ENCODE peak calls at places on chromosomes 3 and 15, in five cellular contexts. P is thoracic aorta, Q is astrocyte of the spinal cord, C is lung, X is ovary. L is an unnamed sample.

GRCh38 chr3:179194931-179195330 is 46.8 kb downstream of the PIK3CA start:
- DNase-seq in P (no peak), Q (no peak), C (no peak), X (no peak), L (no peak)

GRCh38 chr15:37046876-37047614 is 53.3 kb downstream of the MEIS2 start:
- DNase-seq in P (no peak), X (no peak), Q (peak), C (no peak), L (no peak)

GRCh38 chr3:117809157-117810081 is 1099.8 kb downstream of the TUSC7 start:
- DNase-seq in Q (no peak), X (no peak), C (no peak), P (no peak), L (no peak)

GRCh38 chr3:129934234-129935123 is 40.0 kb upstream of the TRH start:
- DNase-seq in P (no peak), C (peak), X (peak), Q (peak), L (no peak)

GRCh38 chr3:193942516-193943055 is 193.4 kb upstream of the HES1 start:
- DNase-seq in Q (no peak), P (no peak), X (no peak), C (no peak), L (no peak)

GRCh38 chr15:83206971-83207621 is 527 bp downstream of the HDGFL3 start:
- DNase-seq in P (no peak), C (no peak), Q (peak), X (peak), L (no peak)

GRCh38 chr3:161014997-161015749 is 90.0 kb downstream of the B3GALNT1 start:
- DNase-seq in P (no peak), C (no peak), Q (no peak), X (no peak), L (no peak)

GRCh38 chr3:134874737-134875413 is 79.8 kb downstream of the EPHB1 start:
- DNase-seq in Q (peak), P (no peak), C (no peak), X (no peak), L (peak)

GRCh38 chr3:73786346-73786807 is 161.6 kb upstream of the PDZRN3 start:
- DNase-seq in Q (peak), X (no peak), P (peak), C (no peak), L (no peak)

GRCh38 chr3:148036331-148036881 is 627.2 kb downstream of the ZIC1 start:
- DNase-seq in X (no peak), P (no peak), Q (peak), C (no peak), L (peak)

GRCh38 chr3:197244751-197245150 is 53.7 kb downstream of the DLG1 start:
- DNase-seq in C (no peak), Q (no peak), X (no peak), P (no peak), L (no peak)

GRCh38 chr3:13268961-13269391 is 151.1 kb downstream of the NUP210 start:
- DNase-seq in Q (no peak), C (no peak), X (no peak), P (no peak), L (no peak)

GRCh38 chr3:134446800-134447199 is 39.0 kb downstream of the ANAPC13 start:
- DNase-seq in C (no peak), X (no peak), Q (no peak), P (no peak), L (no peak)

GRCh38 chr15:77742127-77742526 is 109.4 kb upstream of the LINGO1 start:
- DNase-seq in P (no peak), Q (no peak), X (no peak), C (no peak), L (no peak)

GRCh38 chr3:16687206-16687605 is 82.0 kb upstream of the DAZL start:
- DNase-seq in P (no peak), X (no peak), Q (no peak), C (no peak), L (no peak)

GRCh38 chr15:85094685-85095084 is 113.0 kb downstream of the PDE8A start:
- DNase-seq in X (no peak), C (no peak), Q (peak), P (no peak), L (no peak)

GRCh38 chr3:23496165-23496564 is 293.0 kb downstream of the UBE2E2 start:
- DNase-seq in Q (no peak), X (no peak), P (no peak), C (no peak), L (no peak)

GRCh38 chr3:10444511-10444910 is 60.9 kb downstream of the ATP2B2 start:
- DNase-seq in X (no peak), Q (no peak), C (no peak), P (no peak), L (no peak)

GRCh38 chr3:185353823-185354614 is 8.9 kb upstream of the MAP3K13 start:
- DNase-seq in X (peak), C (peak), P (no peak), Q (peak), L (no peak)

GRCh38 chr3:134473868-134474546 is 11.8 kb downstream of the ANAPC13 start:
- DNase-seq in Q (peak), C (peak), X (peak), P (peak), L (no peak)

GRCh38 chr15:50051811-50052419 is 67.1 kb downstream of the ATP8B4 start:
- DNase-seq in X (peak), C (peak), Q (peak), P (no peak), L (no peak)

GRCh38 chr3:13096356-13096755 is 23.1 kb upstream of the IQSEC1 start:
- DNase-seq in X (no peak), P (no peak), C (no peak), Q (no peak), L (no peak)

GRCh38 chr15:66842710-66843441 is 140.8 kb downstream of the SMAD6 start:
- DNase-seq in P (peak), C (peak), X (peak), Q (peak), L (peak)

GRCh38 chr3:44109997-44110396 is 131.7 kb upstream of the TOPAZ1 start:
- DNase-seq in C (no peak), Q (no peak), P (no peak), X (no peak), L (no peak)

GRCh38 chr3:36600413-36600812 is 163.9 kb downstream of the DCLK3 start:
- DNase-seq in X (no peak), Q (no peak), P (no peak), C (no peak), L (no peak)

GRCh38 chr3:23888617-23889228 is 28.1 kb downstream of the NKIRAS1 start:
- DNase-seq in X (no peak), Q (peak), C (no peak), P (no peak), L (no peak)

GRCh38 chr15:75452968-75453702 is 1.6 kb upstream of the SIN3A start:
- DNase-seq in Q (peak), C (peak), P (no peak), X (peak), L (no peak)

GRCh38 chr3:152470893-152471292 is 202.2 kb downstream of the MBNL1 start:
- DNase-seq in Q (no peak), C (no peak), X (no peak), P (no peak), L (peak)
- H3K4me3 ChIP-seq in Q (no peak), C (no peak), X (no peak), P (no peak), L (no peak)

GRCh38 chr3:27325419-27325818 is 43.8 kb downstream of the NEK10 start:
- DNase-seq in C (no peak), Q (no peak), X (no peak), P (no peak), L (no peak)
- TF ChIP-seq CTCF in C (no peak), Q (no peak), X (no peak), P (no peak), L (no peak)

GRCh38 chr3:183815565-183815943 is 9.8 kb downstream of the MAP6D1 start:
- DNase-seq in X (no peak), P (no peak), C (no peak), Q (no peak), L (no peak)
- H3K4me3 ChIP-seq in X (no peak), P (no peak), C (no peak), Q (no peak), L (no peak)

DNA sequence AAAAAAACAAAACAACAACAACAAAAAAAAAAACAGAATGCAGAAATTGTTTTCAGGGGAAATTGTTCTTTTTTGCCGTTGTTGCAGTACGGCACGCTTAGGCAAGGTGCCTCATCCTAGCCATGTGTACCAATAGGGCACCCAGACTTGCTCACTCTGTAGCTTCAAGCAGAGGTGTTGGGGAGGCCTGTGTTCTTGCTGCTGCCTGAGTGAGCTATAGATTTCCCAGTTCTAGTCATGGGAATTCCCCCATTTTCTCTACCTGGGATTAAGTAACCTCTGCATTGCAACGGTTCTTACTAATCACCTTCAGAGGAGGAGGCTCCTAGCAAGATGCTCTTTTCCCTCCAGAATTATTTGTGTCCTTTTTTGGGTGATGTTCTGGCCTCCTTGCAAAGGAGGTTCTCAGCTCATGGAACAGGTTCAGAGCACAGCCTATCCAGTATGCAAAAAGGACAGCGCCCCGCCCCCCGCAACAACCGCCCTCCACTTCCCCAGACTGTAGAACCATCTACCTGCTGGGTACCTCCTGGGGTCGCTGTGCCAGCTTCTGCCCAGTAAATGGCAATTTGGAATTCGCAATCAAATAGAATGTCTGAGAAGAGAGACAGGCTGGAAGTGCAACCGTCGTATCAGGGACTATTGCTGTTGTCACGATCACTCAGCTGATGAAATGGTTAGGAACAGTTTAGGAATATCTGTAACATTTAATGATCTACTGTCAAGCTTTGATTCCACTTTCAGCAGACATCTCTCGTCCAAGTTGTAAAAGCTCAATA is 13.1 kb upstream of the PARL start:
- DNase-seq in X (no peak), Q (no peak), C (no peak), P (no peak), L (no peak)
- TF ChIP-seq CTCF in X (no peak), Q (no peak), C (no peak), P (no peak), L (peak)

DNA sequence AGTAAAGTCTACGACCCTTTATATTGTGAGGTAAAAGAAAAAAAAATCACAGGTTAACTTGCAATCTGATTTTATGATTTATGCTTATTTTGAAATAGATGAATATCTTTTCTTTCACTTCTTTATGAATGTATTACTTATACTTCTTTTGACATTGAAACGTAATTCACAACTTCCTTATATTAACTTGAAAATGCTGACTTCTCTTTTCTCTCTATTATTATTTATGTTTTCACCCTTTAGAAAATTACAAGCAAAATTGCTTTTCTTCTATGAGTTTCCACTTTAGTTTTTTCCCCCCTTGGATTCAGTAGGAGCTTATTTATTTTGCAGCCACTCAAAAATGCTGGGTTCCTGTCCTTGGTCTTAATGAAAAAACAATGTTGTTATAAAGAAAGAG is 25.4 kb downstream of the ACP3 start:
- DNase-seq in Q (no peak), X (no peak), P (no peak), C (no peak), L (no peak)
- H3K4me3 ChIP-seq in Q (no peak), X (no peak), P (peak), C (no peak), L (no peak)

GRCh38 chr3:62586356-62586755 is 213.0 kb upstream of the FEZF2 start:
- DNase-seq in X (no peak), C (no peak), P (no peak), Q (peak), L (no peak)

GRCh38 chr3:62587579-62588031 is 214.3 kb upstream of the FEZF2 start:
- DNase-seq in P (no peak), Q (peak), X (no peak), C (no peak), L (no peak)

GRCh38 chr3:62587169-62587568 is 213.8 kb upstream of the FEZF2 start:
- DNase-seq in X (no peak), Q (no peak), C (no peak), P (no peak), L (no peak)

GRCh38 chr3:62585861-62586260 is 212.5 kb upstream of the FEZF2 start:
- DNase-seq in X (no peak), C (no peak), Q (no peak), P (no peak), L (no peak)

DNA sequence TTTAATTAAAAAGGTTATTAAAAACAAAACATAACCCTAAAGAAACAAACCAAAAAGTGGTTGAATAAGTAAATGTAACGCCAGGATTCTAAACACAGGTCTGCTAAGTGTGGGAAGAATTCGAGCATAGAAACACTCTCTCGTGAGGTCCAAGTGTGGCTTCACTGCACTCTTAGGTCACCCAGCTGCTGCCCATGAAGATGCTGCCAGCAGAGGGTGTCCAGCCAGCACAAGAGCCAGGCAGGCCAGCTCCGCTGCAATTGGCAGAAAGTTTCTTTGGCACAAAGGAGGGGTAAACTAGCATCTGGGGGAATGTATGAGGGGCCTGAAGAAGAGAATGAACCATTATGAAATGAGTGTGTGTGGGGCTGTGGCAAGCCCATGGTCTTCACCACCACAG is 215.7 kb upstream of the FEZF2 start:
- DNase-seq in X (no peak), C (no peak), P (no peak), Q (no peak), L (no peak)
- TF ChIP-seq CTCF in X (no peak), C (no peak), P (no peak), Q (peak), L (peak)

GRCh38 chr3:58217209-58217811 is 6.5 kb upstream of the DNASE1L3 start:
- DNase-seq in C (peak), Q (peak), X (peak), P (peak), L (peak)
- H3K4me3 ChIP-seq in C (no peak), Q (no peak), X (no peak), P (peak), L (no peak)

DNA sequence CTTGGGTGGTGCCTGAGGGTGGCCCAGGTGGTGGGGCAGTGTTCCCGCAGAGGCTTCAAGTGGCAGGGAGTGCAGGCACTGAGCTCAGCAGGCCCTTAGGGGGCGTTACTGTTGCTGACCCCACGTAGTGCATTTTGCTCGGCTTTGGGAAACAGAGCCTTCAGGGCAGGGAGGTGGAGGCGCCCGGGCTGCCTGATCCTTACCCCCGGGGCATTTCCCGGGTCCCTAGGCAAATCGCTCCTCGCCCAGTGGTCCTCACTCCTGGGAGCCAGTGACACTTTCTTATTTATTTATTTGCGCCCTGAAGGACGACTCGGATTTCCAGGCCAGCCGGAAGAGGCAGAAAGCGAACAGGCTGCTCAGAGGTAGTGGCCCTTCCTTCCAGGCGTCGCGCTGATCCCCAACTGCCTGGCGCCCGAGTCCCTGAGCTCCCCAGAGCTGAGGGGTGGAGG is 10.1 kb upstream of the FOXB1 start:
- DNase-seq in P (no peak), C (no peak), Q (no peak), X (no peak), L (no peak)
- TF ChIP-seq CTCF in P (no peak), C (no peak), Q (peak), X (no peak), L (peak)